ENCODE peak calls at places on chromosome 13, in four cellular contexts. T, Q, M and V are unnamed samples.

GRCh38 chr13:40539954-40540706 is 126.3 kb downstream of the FOXO1 start:
- DNase-seq in T (no peak), Q (no peak), M (no peak), V (no peak)

GRCh38 chr13:91207261-91207660 is 140.2 kb upstream of the MIR17HG start:
- DNase-seq in T (no peak), Q (no peak), M (no peak), V (no peak)

GRCh38 chr13:18232298-18232993 is 949.2 kb downstream of the TUBA3C start:
- DNase-seq in T (no peak), Q (no peak), M (no peak), V (no peak)

GRCh38 chr13:113589251-113589960 is 4.9 kb downstream of the TFDP1 start:
- DNase-seq in T (no peak), Q (no peak), M (no peak), V (peak)

GRCh38 chr13:42228527-42228926 is 43.4 kb upstream of the AKAP11 start:
- DNase-seq in T (no peak), Q (no peak), M (no peak), V (no peak)

GRCh38 chr13:101965096-101965495 is 436.8 kb downstream of the FGF14 start:
- DNase-seq in T (no peak), Q (no peak), M (no peak), V (no peak)

GRCh38 chr13:44307844-44308243 is 65.8 kb upstream of the SERP2 start:
- DNase-seq in T (no peak), Q (no peak), M (no peak), V (no peak)

GRCh38 chr13:40503966-40504591 is 162.4 kb downstream of the FOXO1 start:
- DNase-seq in T (no peak), Q (no peak), M (no peak), V (peak)

GRCh38 chr13:73870970-73871935 is 263.0 kb downstream of the KLF12 start:
- DNase-seq in T (no peak), Q (no peak), M (no peak), V (no peak)

GRCh38 chr13:92500192-92500591 is 726.4 kb upstream of the GPC6 start:
- DNase-seq in T (no peak), Q (no peak), M (no peak), V (no peak)